ENCODE peak calls at places on chromosomes 16 and 17, in four cellular contexts. C is adrenal gland, A is stomach, V is cardiac muscle cell. D is an unnamed sample.

GRCh38 chr17:73589096-73589980 is 54.9 kb downstream of the SDK2 start:
- DNase-seq in C (no peak), A (no peak), V (no peak), D (no peak)

GRCh38 chr17:63491976-63492575 is 15.2 kb downstream of the ACE start:
- DNase-seq in C (no peak), V (no peak), A (no peak), D (no peak)

GRCh38 chr17:44097110-44097810 is 26.2 kb downstream of the HDAC5 start:
- DNase-seq in V (peak; percentile 54), C (peak; percentile 45), A (peak; percentile 57), D (no peak)

GRCh38 chr16:81189100-81189664 is 49.3 kb upstream of the BCO1 start:
- DNase-seq in C (peak; percentile 62), A (peak; percentile 69), V (peak; percentile 96), D (no peak)

GRCh38 chr17:48639982-48640857 is 14.1 kb upstream of the HOXB9 start:
- DNase-seq in A (no peak), C (no peak), V (no peak), D (no peak)

GRCh38 chr17:81241648-81242420 is 2.7 kb downstream of the NDUFAF8 start:
- DNase-seq in V (peak; percentile 48), A (peak; percentile 64), C (peak; percentile 50), D (no peak)

GRCh38 chr16:19532601-19533000 is 8.9 kb downstream of the CCP110 start:
- DNase-seq in C (no peak), A (no peak), V (no peak), D (no peak)

GRCh38 chr16:9518054-9518453 is 426.6 kb downstream of the HAPSTR1 start:
- DNase-seq in A (no peak), V (peak; percentile 1), C (peak; percentile 56), D (no peak)

GRCh38 chr17:27289856-27290255 is 4.1 kb upstream of the WSB1 start:
- DNase-seq in C (no peak), A (no peak), V (no peak), D (no peak)

GRCh38 chr16:1642148-1642547 is 30.0 kb downstream of the CRAMP1 start:
- DNase-seq in A (no peak), C (no peak), V (no peak), D (no peak)

GRCh38 chr17:3005696-3006095 is 57.7 kb downstream of the OR1D5 start:
- DNase-seq in C (no peak), V (no peak), A (no peak), D (no peak)

GRCh38 chr16:67451061-67451703 is 20.3 kb downstream of the HSD11B2 start:
- DNase-seq in V (no peak), C (no peak), A (no peak), D (no peak)

GRCh38 chr17:54947396-54947795 is 21.1 kb downstream of the COX11 start:
- DNase-seq in A (no peak), V (no peak), C (no peak), D (no peak)

GRCh38 chr17:42274812-42275526 is 1.2 kb downstream of the STAT5B start:
- DNase-seq in A (no peak), V (no peak), C (no peak), D (no peak)

GRCh38 chr17:17738901-17739300 is 57.6 kb downstream of the RAI1 start:
- DNase-seq in V (no peak), C (peak; percentile 73), A (no peak), D (no peak)

GRCh38 chr17:43627657-43628650 is 33.8 kb downstream of the MEOX1 start:
- DNase-seq in V (no peak), C (peak; percentile 70), A (no peak), D (no peak)

GRCh38 chr17:50208611-50209061 is 7.2 kb upstream of the COL1A1 start:
- DNase-seq in V (peak; percentile 32), A (no peak), C (no peak), D (no peak)

GRCh38 chr17:48738803-48739526 is 10.4 kb upstream of the HOXB13 start:
- DNase-seq in A (no peak), C (no peak), V (no peak), D (no peak)

GRCh38 chr16:88951501-88951900 is 25.5 kb downstream of the CBFA2T3 start:
- DNase-seq in A (no peak), C (no peak), V (no peak), D (no peak)

GRCh38 chr17:4658478-4659305 is 17.2 kb upstream of the ALOX15 start:
- DNase-seq in C (no peak), A (no peak), V (peak; percentile 88), D (no peak)

GRCh38 chr16:21684199-21684598 is 20.4 kb downstream of the OTOA start:
- DNase-seq in C (peak; percentile 26), V (peak; percentile 6), A (no peak), D (no peak)

GRCh38 chr17:66949501-66949900 is 15.0 kb upstream of the CACNG4 start:
- DNase-seq in V (no peak), C (no peak), A (no peak), D (no peak)

GRCh38 chr17:66348605-66349165 is 46.3 kb downstream of the PRKCA start:
- DNase-seq in V (peak; percentile 81), C (no peak), A (peak; percentile 39), D (peak; percentile 75)

GRCh38 chr17:80980397-80981061 is 11.1 kb upstream of the CHMP6 start:
- DNase-seq in C (no peak), A (no peak), V (no peak), D (no peak)

GRCh38 chr16:84021488-84021887 is 21.1 kb downstream of the SLC38A8 start:
- DNase-seq in C (no peak), V (no peak), A (no peak), D (no peak)

GRCh38 chr17:58329035-58329807 is 626 bp upstream of the TSPOAP1 start:
- DNase-seq in C (peak; percentile 51), A (peak; percentile 37), V (no peak), D (no peak)
- H3K4me3 ChIP-seq in C (no peak overlapping the region), A (peak overlapping the region; percentile 57), V (no peak overlapping the region), D (no peak overlapping the region)

DNA sequence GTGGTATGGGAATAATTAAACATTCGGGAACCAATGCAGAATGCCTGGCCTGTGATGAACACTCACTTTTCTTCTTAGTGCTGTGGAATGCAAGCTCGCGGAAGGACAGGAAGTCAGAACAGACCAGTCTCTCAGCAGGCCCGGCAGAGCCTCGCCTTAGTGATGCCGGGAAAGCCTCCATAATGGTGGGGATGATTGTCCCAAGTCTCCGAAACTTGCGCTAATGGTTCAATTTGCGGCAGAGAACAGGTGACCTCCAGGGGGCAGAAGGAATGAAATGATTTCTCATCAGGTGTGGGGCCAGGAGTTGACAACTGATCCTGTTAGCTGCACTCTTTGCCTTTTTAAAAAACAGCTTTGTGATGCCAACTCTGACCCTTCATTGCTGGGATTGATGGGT is 170.6 kb downstream of the GSG1L start:
- DNase-seq in V (peak; percentile 3), A (no peak), C (no peak), D (no peak)
- TF ChIP-seq CTCF in V (no peak), A (no peak), C (no peak), D (peak; percentile 16)

DNA sequence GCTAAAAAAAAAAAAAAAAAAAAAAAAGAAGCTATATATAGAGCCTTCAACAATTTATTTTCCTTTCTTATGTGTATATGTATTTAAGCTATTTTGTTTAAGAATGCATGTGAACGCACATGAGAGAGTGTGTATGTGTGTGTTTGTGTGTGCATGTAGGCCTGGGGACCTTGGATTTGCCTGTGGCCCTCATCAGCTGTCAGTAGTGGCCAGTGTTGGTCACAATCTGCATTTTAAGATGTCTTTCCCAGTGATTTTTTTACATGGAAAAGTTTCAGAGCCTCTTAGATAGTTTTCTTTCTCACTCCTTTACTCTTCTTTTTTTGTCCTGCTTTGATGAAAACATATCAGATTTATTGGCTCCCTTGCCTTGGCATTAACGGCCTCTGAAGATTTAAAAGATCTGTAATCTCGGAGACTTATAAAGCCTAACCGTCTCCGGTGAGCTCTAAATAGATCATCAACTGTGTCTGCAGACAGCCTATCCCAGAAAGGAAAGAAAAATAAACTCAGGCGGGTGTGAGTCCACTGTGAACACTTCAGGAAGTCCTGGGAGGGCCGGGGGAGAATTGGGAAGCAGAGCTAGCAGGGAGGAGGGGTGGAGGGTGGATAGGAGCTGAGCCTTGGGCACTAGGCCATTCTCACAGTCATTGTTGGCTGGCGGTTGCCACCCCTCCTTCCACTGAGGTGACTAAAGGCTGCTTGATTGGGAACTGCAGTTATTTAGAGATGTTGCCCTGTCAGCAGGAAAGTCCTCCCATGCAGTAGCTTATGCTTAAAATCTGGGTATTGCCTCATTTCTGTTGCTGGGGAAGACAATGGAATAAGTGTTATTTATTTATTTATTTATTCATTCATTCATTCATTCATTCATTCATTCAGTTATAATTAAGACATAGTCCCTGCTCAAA is 86.8 kb downstream of the WWP2 start:
- DNase-seq in A (peak; percentile 78), V (peak; percentile 91), C (peak; percentile 96), D (peak; percentile 6)
- H3K4me3 ChIP-seq in A (no peak overlapping the region), V (no peak overlapping the region), C (no peak overlapping the region), D (no peak overlapping the region)

GRCh38 chr17:57948555-57949420 is 6.4 kb downstream of the CUEDC1 start:
- DNase-seq in C (peak; percentile 44), V (peak; percentile 82), A (no peak), D (peak; percentile 100)
- TF ChIP-seq CTCF in C (no peak), V (no peak), A (no peak), D (peak; percentile 38)

DNA sequence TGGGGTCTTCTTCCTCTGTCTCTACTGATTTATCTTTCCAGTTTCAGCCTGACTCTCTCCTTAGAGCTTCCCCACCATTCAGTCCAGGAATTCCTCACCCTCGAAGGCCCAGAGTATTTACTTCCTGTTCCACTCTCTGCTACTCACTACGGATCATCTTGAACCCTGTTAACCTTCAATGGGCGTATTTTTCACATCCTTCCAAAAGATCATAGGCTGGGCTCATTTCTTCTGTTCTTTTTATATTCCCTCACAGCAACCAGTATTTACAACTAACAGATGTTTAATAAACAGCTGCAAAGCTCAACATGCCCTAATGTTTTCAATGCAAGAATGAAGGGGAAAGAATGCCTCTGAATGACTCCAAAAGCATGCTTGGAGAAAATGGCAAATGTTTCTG is 175.0 kb downstream of the ZFHX3 start:
- DNase-seq in A (no peak), C (no peak), V (no peak), D (no peak)
- H3K4me3 ChIP-seq in A (no peak overlapping the region), C (no peak overlapping the region), V (no peak overlapping the region), D (no peak overlapping the region)

GRCh38 chr16:71501562-71501961 is 12.4 kb upstream of the ZNF19 start:
- DNase-seq in C (no peak), A (no peak), V (no peak), D (peak; percentile 2)
- TF ChIP-seq CTCF in C (no peak), A (no peak), V (peak; percentile 5), D (peak; percentile 33)